ENCODE peak calls at places on chromosomes 5 and 9, in five cellular contexts. C is GM12878, D is SK-N-SH, K is HepG2, S is K562. V is an unnamed sample.

GRCh38 chr9:21542780-21543179 is 60.7 kb upstream of the IFNE start:
- DNase-seq in C (no peak), D (no peak), K (no peak), S (no peak), V (no peak)

GRCh38 chr9:128556276-128556675 is 3.9 kb downstream of the SPTAN1 start:
- DNase-seq in C (no peak), D (no peak), K (no peak), S (no peak), V (no peak)

GRCh38 chr9:122200960-122201635 is 27.7 kb downstream of the LHX6 start:
- DNase-seq in C (no peak), D (no peak), K (no peak), S (no peak), V (no peak)

GRCh38 chr5:67032921-67033664 is 163.5 kb downstream of the CD180 start:
- DNase-seq in C (no peak), D (no peak), K (no peak), S (no peak), V (no peak)

GRCh38 chr9:130433168-130433946 is 11.4 kb upstream of the ASS1 start:
- DNase-seq in C (no peak), D (peak), K (no peak), S (no peak), V (no peak)

GRCh38 chr5:131821221-131821620 is 24.4 kb upstream of the FNIP1 start:
- DNase-seq in C (no peak), D (no peak), K (no peak), S (no peak), V (no peak)

GRCh38 chr9:134847138-134847537 is 33.5 kb upstream of the FCN2 start:
- DNase-seq in C (no peak), D (no peak), K (no peak), S (no peak), V (no peak)

GRCh38 chr9:89051421-89051820 is 60.2 kb downstream of the S1PR3 start:
- DNase-seq in C (no peak), D (no peak), K (no peak), S (no peak), V (no peak)

GRCh38 chr5:63837437-63837836 is 124.8 kb downstream of the HTR1A start:
- DNase-seq in C (no peak), D (no peak), K (no peak), S (no peak), V (no peak)

GRCh38 chr5:79727722-79728355 is 38.2 kb downstream of the CMYA5 start:
- DNase-seq in C (no peak), D (no peak), K (no peak), S (no peak), V (no peak)

GRCh38 chr9:100595391-100596199 is 17.7 kb downstream of the CAVIN4 start:
- DNase-seq in C (no peak), D (peak), K (peak), S (peak), V (peak)

GRCh38 chr5:108260105-108260857 is 121.6 kb downstream of the FBXL17 start:
- DNase-seq in C (peak), D (peak), K (peak), S (peak), V (peak)

GRCh38 chr5:73529081-73529480 is 30.8 kb downstream of the BTF3 start:
- DNase-seq in C (no peak), D (no peak), K (no peak), S (no peak), V (no peak)

GRCh38 chr9:15421532-15421931 is 1.1 kb upstream of the SNAPC3 start:
- DNase-seq in C (no peak), D (no peak), K (no peak), S (no peak), V (no peak)

GRCh38 chr5:96177303-96177869 is 215.7 kb upstream of the ELL2 start:
- DNase-seq in C (peak), D (peak), K (peak), S (no peak), V (peak)

GRCh38 chr5:168174376-168174775 is 117.1 kb upstream of the WWC1 start:
- DNase-seq in C (peak), D (no peak), K (no peak), S (no peak), V (no peak)

GRCh38 chr9:77457916-77458592 is 190.1 kb downstream of the GNA14 start:
- DNase-seq in C (no peak), D (peak), K (peak), S (peak), V (peak)

GRCh38 chr9:97984188-97985057 is 1.3 kb downstream of the ANP32B start:
- DNase-seq in C (peak), D (peak), K (peak), S (peak), V (peak)

GRCh38 chr5:110846621-110847020 is 107.8 kb downstream of the SLC25A46 start:
- DNase-seq in C (no peak), D (no peak), K (no peak), S (no peak), V (no peak)

GRCh38 chr5:9046756-9047481 is 499.0 kb downstream of the SEMA5A start:
- DNase-seq in C (no peak), D (no peak), K (no peak), S (no peak), V (no peak)

GRCh38 chr5:15763754-15764153 is 263.8 kb downstream of the FBXL7 start:
- DNase-seq in C (no peak), D (peak), K (no peak), S (no peak), V (no peak)

GRCh38 chr9:34554211-34555001 is 31.6 kb upstream of the ENHO start:
- DNase-seq in C (no peak), D (peak), K (no peak), S (no peak), V (no peak)

GRCh38 chr5:29208026-29208425 is 1985.5 kb upstream of the CDH6 start:
- DNase-seq in C (no peak), D (no peak), K (no peak), S (no peak), V (no peak)

GRCh38 chr9:106755727-106756126 is 107.2 kb upstream of the ZNF462 start:
- DNase-seq in C (no peak), D (no peak), K (no peak), S (no peak), V (no peak)

GRCh38 chr5:39951070-39951469 is 526.3 kb upstream of the DAB2 start:
- DNase-seq in C (no peak), D (no peak), K (no peak), S (no peak), V (no peak)

GRCh38 chr5:39947657-39948056 is 522.9 kb upstream of the DAB2 start:
- DNase-seq in C (no peak), D (no peak), K (no peak), S (no peak), V (no peak)

GRCh38 chr5:39943811-39944210 is 519.0 kb upstream of the DAB2 start:
- DNase-seq in C (no peak), D (no peak), K (no peak), S (no peak), V (no peak)

DNA sequence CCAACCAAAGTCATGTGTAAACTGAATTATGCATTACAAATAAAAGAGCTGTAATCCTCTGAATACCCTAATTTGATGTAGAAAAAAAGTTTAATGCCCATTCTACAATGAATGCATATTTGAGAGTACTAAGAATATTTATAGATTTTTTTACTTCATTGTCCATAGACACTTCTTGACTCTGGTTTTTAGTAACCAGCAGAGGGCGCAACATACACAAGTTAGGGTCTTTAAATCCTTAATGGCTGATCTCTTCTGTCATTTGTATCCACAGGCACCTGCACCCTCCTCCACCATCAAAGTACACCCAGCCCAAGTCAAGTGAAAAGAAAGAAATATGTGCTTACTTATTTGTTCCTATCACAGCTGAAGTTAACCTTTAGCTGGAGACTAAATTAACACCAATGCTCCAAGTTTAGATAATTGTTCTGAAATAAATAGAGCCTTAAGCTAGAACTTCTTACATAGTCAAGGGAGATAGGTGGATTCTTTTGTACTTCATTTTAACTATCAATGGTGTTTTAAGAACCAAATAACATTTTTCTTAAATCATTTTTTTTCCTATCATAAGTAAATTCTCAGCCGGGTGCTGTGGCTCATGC is 524.2 kb upstream of the DAB2 start:
- DNase-seq in C (peak), D (peak), K (peak), S (peak), V (peak)
- TF ChIP-seq ZBTB33 in C (no peak), D (no peak), K (no peak), S (no peak), V (no peak)

DNA sequence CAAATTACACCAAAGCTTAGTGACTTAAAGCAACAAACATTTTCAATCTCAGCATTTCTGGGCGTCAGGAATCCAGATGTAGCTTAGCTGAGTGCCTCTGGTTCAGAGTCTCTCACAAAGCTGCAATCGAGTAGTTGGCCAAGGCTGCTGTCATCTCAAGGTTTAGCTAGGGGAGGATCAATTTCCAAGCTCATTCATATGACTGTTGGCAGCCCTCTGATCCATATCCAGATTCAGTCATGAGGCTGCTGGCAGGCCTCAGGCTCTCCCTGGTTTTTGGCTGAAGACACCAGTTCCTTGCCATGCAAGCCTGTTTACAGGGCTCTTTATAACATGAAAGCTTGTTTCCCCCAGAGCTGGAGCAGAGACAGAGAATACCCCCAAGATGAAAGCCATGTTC is 419.5 kb upstream of the TLE4 start:
- DNase-seq in C (no peak), D (no peak), K (no peak), S (no peak), V (no peak)
- H3K4me3 ChIP-seq in C (no peak), D (no peak), K (no peak), S (no peak), V (no peak)

GRCh38 chr9:14296462-14296861 is 17.5 kb downstream of the NFIB start:
- DNase-seq in C (no peak), D (no peak), K (no peak), S (no peak), V (no peak)
- TF ChIP-seq ZBTB33 in C (no peak), D (no peak), K (no peak), S (no peak), V (no peak)

GRCh38 chr9:12463641-12464040 is 229.5 kb upstream of the TYRP1 start:
- DNase-seq in C (no peak), D (no peak), K (no peak), S (no peak), V (no peak)
- H3K4me3 ChIP-seq in C (no peak), D (no peak), K (no peak), S (no peak), V (no peak)

GRCh38 chr5:61280766-61281427 is 51.2 kb upstream of the ZSWIM6 start:
- DNase-seq in C (no peak), D (no peak), K (no peak), S (no peak), V (no peak)
- TF ChIP-seq ZBTB33 in C (no peak), D (no peak), K (no peak), S (no peak), V (no peak)

GRCh38 chr5:88142801-88143692 is 125.6 kb downstream of the TMEM161B start:
- DNase-seq in C (no peak), D (no peak), K (no peak), S (no peak), V (no peak)

GRCh38 chr5:88145603-88146467 is 122.8 kb downstream of the TMEM161B start:
- DNase-seq in C (no peak), D (peak), K (peak), S (peak), V (no peak)

GRCh38 chr5:88144219-88145040 is 124.2 kb downstream of the TMEM161B start:
- DNase-seq in C (no peak), D (peak), K (no peak), S (no peak), V (no peak)

GRCh38 chr5:88145205-88145602 is 123.4 kb downstream of the TMEM161B start:
- DNase-seq in C (no peak), D (no peak), K (no peak), S (no peak), V (no peak)

DNA sequence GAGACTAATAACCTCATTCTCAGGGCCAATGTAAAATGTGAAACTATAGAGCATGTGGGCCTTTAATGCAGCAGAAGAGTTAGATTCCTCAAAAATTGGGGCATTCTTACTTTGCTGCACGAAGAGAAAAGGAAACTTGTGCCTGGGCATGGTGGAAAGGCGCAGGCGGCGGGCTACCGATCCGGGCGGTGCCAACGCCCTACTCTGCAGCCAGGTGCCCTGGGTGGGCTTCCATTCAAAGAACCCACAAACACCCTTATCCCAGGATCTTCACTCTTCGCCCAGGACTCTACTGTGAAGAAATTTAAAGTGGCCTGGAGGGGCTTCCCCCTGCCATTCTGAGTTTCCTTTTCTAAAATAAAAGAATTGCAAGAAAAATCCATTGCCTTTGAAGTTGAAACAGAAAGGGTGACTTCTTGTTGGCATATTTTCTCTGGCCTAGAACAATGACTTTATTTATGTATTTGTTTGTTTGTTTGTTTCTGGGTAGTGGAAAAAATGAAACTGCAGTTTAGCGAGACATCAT is 124.9 kb downstream of the TMEM161B start:
- DNase-seq in C (no peak), D (no peak), K (no peak), S (no peak), V (no peak)
- H3K4me3 ChIP-seq in C (no peak), D (no peak), K (no peak), S (no peak), V (no peak)

V was measured in HCT116.